ENCODE peak calls at places on chromosomes 2 and 18, in seven cellular contexts. One of them, this sample, is unnamed.

GRCh38 chr2:48343571-48344440 is 186.1 kb upstream of the STON1 start:
- DNase-seq in NCI-H1436: no peak
- DNase-seq in EL: peak
- DNase-seq in lower lobe of right lung: no peak
- DNase-seq in progenitor cell of endocrine pancreas: no peak
- DNase-seq in WERI-Rb-1: no peak
- DNase-seq in activated CD8-positive, alpha-beta memory T cell treated with anti-CD3 and anti-CD28 coated beads for 48 hours: no peak
- DNase-seq in this sample: no peak

GRCh38 chr18:56278643-56279042 is 359.7 kb downstream of the TXNL1 start:
- DNase-seq in NCI-H1436: no peak
- DNase-seq in EL: no peak
- DNase-seq in lower lobe of right lung: no peak
- DNase-seq in progenitor cell of endocrine pancreas: no peak
- DNase-seq in WERI-Rb-1: no peak
- DNase-seq in activated CD8-positive, alpha-beta memory T cell treated with anti-CD3 and anti-CD28 coated beads for 48 hours: no peak
- DNase-seq in this sample: no peak

GRCh38 chr2:224442092-224442999 is 40.4 kb upstream of the FAM124B start:
- DNase-seq in NCI-H1436: no peak
- DNase-seq in EL: peak
- DNase-seq in lower lobe of right lung: peak
- DNase-seq in progenitor cell of endocrine pancreas: no peak
- DNase-seq in WERI-Rb-1: no peak
- DNase-seq in activated CD8-positive, alpha-beta memory T cell treated with anti-CD3 and anti-CD28 coated beads for 48 hours: no peak
- DNase-seq in this sample: no peak

GRCh38 chr2:43246641-43247040 is 20.2 kb upstream of the ZFP36L2 start:
- DNase-seq in NCI-H1436: no peak
- DNase-seq in EL: no peak
- DNase-seq in lower lobe of right lung: no peak
- DNase-seq in progenitor cell of endocrine pancreas: no peak
- DNase-seq in WERI-Rb-1: no peak
- DNase-seq in activated CD8-positive, alpha-beta memory T cell treated with anti-CD3 and anti-CD28 coated beads for 48 hours: no peak
- DNase-seq in this sample: no peak

GRCh38 chr2:175947073-175947472 is 55.0 kb downstream of the LNPK start:
- DNase-seq in NCI-H1436: no peak
- DNase-seq in EL: no peak
- DNase-seq in lower lobe of right lung: no peak
- DNase-seq in progenitor cell of endocrine pancreas: no peak
- DNase-seq in WERI-Rb-1: no peak
- DNase-seq in activated CD8-positive, alpha-beta memory T cell treated with anti-CD3 and anti-CD28 coated beads for 48 hours: no peak
- DNase-seq in this sample: no peak

GRCh38 chr2:33247325-33247724 is 229.1 kb upstream of the RASGRP3 start:
- DNase-seq in NCI-H1436: no peak
- DNase-seq in EL: no peak
- DNase-seq in lower lobe of right lung: no peak
- DNase-seq in progenitor cell of endocrine pancreas: no peak
- DNase-seq in WERI-Rb-1: no peak
- DNase-seq in activated CD8-positive, alpha-beta memory T cell treated with anti-CD3 and anti-CD28 coated beads for 48 hours: no peak
- DNase-seq in this sample: no peak

GRCh38 chr2:168722592-168722991 is 79.8 kb upstream of the NOSTRIN start:
- DNase-seq in NCI-H1436: no peak
- DNase-seq in EL: peak
- DNase-seq in lower lobe of right lung: no peak
- DNase-seq in progenitor cell of endocrine pancreas: no peak
- DNase-seq in WERI-Rb-1: no peak
- DNase-seq in activated CD8-positive, alpha-beta memory T cell treated with anti-CD3 and anti-CD28 coated beads for 48 hours: no peak
- DNase-seq in this sample: no peak

GRCh38 chr2:6652271-6652670 is 213.4 kb downstream of the CMPK2 start:
- DNase-seq in NCI-H1436: no peak
- DNase-seq in EL: no peak
- DNase-seq in lower lobe of right lung: no peak
- DNase-seq in progenitor cell of endocrine pancreas: no peak
- DNase-seq in WERI-Rb-1: no peak
- DNase-seq in activated CD8-positive, alpha-beta memory T cell treated with anti-CD3 and anti-CD28 coated beads for 48 hours: no peak
- DNase-seq in this sample: no peak

GRCh38 chr2:171210864-171211431 is 50.3 kb upstream of the TLK1 start:
- DNase-seq in NCI-H1436: no peak
- DNase-seq in EL: no peak
- DNase-seq in lower lobe of right lung: no peak
- DNase-seq in progenitor cell of endocrine pancreas: no peak
- DNase-seq in WERI-Rb-1: no peak
- DNase-seq in activated CD8-positive, alpha-beta memory T cell treated with anti-CD3 and anti-CD28 coated beads for 48 hours: no peak
- DNase-seq in this sample: no peak

GRCh38 chr2:120289221-120289906 is 36.7 kb downstream of the RALB start:
- DNase-seq in NCI-H1436: no peak
- DNase-seq in EL: no peak
- DNase-seq in lower lobe of right lung: no peak
- DNase-seq in progenitor cell of endocrine pancreas: no peak
- DNase-seq in WERI-Rb-1: no peak
- DNase-seq in activated CD8-positive, alpha-beta memory T cell treated with anti-CD3 and anti-CD28 coated beads for 48 hours: no peak
- DNase-seq in this sample: no peak

GRCh38 chr2:221103930-221104329 is 468.2 kb downstream of the EPHA4 start:
- DNase-seq in NCI-H1436: no peak
- DNase-seq in EL: no peak
- DNase-seq in lower lobe of right lung: no peak
- DNase-seq in progenitor cell of endocrine pancreas: no peak
- DNase-seq in WERI-Rb-1: no peak
- DNase-seq in activated CD8-positive, alpha-beta memory T cell treated with anti-CD3 and anti-CD28 coated beads for 48 hours: no peak
- DNase-seq in this sample: no peak

GRCh38 chr2:206996556-206997065 is 57.3 kb downstream of the CPO start:
- DNase-seq in NCI-H1436: no peak
- DNase-seq in EL: no peak
- DNase-seq in lower lobe of right lung: no peak
- DNase-seq in progenitor cell of endocrine pancreas: no peak
- DNase-seq in WERI-Rb-1: no peak
- DNase-seq in activated CD8-positive, alpha-beta memory T cell treated with anti-CD3 and anti-CD28 coated beads for 48 hours: no peak
- DNase-seq in this sample: no peak